ENCODE peak calls at places on chromosomes 4 and X, in ten cellular contexts. W is dorsolateral prefrontal cortex; H is GM06990; M is lower leg skin; S is fibroblast of the aortic adventitia; N is suprapubic skin; X is left lung; G is AG04450; P is CD8-positive, alpha-beta T cell; V is cardiac fibroblast. J is an unnamed sample.

GRCh38 chr4:169996379-169997245 is 29.6 kb downstream of the MFAP3L start:
- DNase-seq in W (no peak), H (no peak), M (no peak), S (no peak), N (no peak), X (no peak), G (no peak), P (no peak), V (no peak), J (no peak)

GRCh38 chrX:152635941-152636340 is 1.8 kb upstream of the GABRQ start:
- DNase-seq in W (no peak), H (no peak), M (peak), S (peak), N (no peak), X (no peak), G (peak), P (no peak), V (peak), J (no peak)

GRCh38 chr4:101730291-101731117 is 60.0 kb upstream of the BANK1 start:
- DNase-seq in W (peak), H (peak), M (peak), S (peak), N (peak), X (peak), G (peak), P (peak), V (peak), J (peak)

GRCh38 chrX:147853701-147854100 is 58.0 kb upstream of the FMR1 start:
- DNase-seq in W (no peak), H (no peak), M (no peak), S (no peak), N (no peak), X (no peak), G (no peak), P (no peak), V (no peak), J (no peak)

GRCh38 chr4:169030575-169030982 is 20.5 kb upstream of the CBR4 start:
- DNase-seq in W (no peak), H (no peak), M (no peak), S (no peak), N (no peak), X (no peak), G (no peak), P (no peak), V (peak), J (no peak)

GRCh38 chrX:50168305-50168704 is 32.5 kb downstream of the AKAP4 start:
- DNase-seq in W (no peak), H (peak), M (no peak), S (no peak), N (no peak), X (no peak), G (no peak), P (no peak), V (peak), J (no peak)

GRCh38 chrX:82757614-82758013 is 750.5 kb upstream of the POU3F4 start:
- DNase-seq in W (no peak), H (no peak), M (no peak), S (no peak), N (no peak), X (no peak), G (no peak), P (no peak), V (peak), J (no peak)

GRCh38 chr4:101175896-101176676 is 171.2 kb downstream of the PPP3CA start:
- DNase-seq in W (no peak), H (no peak), M (no peak), S (no peak), N (no peak), X (no peak), G (no peak), P (no peak), V (no peak), J (no peak)

GRCh38 chrX:128078545-128078944 is 26.3 kb upstream of the ACTRT1 start:
- DNase-seq in W (no peak), H (no peak), M (no peak), S (no peak), N (no peak), X (no peak), G (no peak), P (no peak), V (no peak), J (no peak)

GRCh38 chr4:110417151-110417550 is 58.8 kb upstream of the ENPEP start:
- DNase-seq in W (no peak), H (no peak), M (no peak), S (no peak), N (no peak), X (no peak), G (no peak), P (no peak), V (no peak), J (no peak)

GRCh38 chr4:60757986-60758385 is 442.1 kb upstream of the ADGRL3 start:
- DNase-seq in W (no peak), H (no peak), M (no peak), S (peak), N (no peak), X (no peak), G (no peak), P (no peak), V (peak), J (no peak)

GRCh38 chr4:60759518-60760245 is 440.4 kb upstream of the ADGRL3 start:
- DNase-seq in W (no peak), H (no peak), M (no peak), S (no peak), N (no peak), X (no peak), G (no peak), P (no peak), V (no peak), J (no peak)
- TF ChIP-seq CTCF in W (no peak), H (no peak), M (no peak), S (peak), N (no peak), X (no peak), G (peak), P (no peak), V (peak), J (peak)

GRCh38 chr4:145921231-145921630 is 17.4 kb downstream of the ZNF827 start:
- DNase-seq in W (no peak), H (no peak), M (no peak), S (no peak), N (no peak), X (no peak), G (no peak), P (no peak), V (no peak), J (no peak)

DNA sequence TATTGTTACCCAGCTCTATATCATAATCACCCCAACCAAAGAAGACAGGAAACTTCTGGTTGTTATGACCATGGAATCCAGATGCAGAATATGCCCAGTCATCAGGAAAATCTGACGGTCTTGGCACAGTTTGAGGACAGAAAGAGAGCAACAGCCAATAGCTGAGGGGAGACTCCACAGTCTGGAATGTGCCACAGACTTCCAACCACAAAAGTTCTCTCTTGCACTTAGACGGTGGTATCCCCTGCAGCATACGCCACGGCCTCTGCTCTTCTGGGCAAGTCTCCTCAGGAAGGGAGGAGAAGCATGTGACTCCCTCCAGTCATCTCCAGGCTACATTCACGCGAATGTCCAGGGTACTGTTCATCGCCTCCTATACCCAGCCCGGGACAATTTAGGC is 18.4 kb downstream of the ZNF827 start:
- DNase-seq in W (no peak), H (no peak), M (peak), S (peak), N (no peak), X (no peak), G (peak), P (no peak), V (peak), J (peak)
- H3K4me3 ChIP-seq in W (no peak), H (no peak), M (no peak), S (no peak), N (no peak), X (no peak), G (no peak), P (no peak), V (no peak), J (no peak)

GRCh38 chr4:64713256-64713840 is 304.1 kb upstream of the TECRL start:
- DNase-seq in W (no peak), H (no peak), M (no peak), S (peak), N (no peak), X (no peak), G (no peak), P (no peak), V (peak), J (no peak)
- TF ChIP-seq CTCF in W (peak), H (peak), M (no peak), S (peak), N (no peak), X (peak), G (peak), P (peak), V (peak), J (peak)

GRCh38 chr4:70315928-70316327 is 18.9 kb upstream of the CABS1 start:
- DNase-seq in W (no peak), H (no peak), M (no peak), S (no peak), N (no peak), X (no peak), G (no peak), P (no peak), V (no peak), J (no peak)

GRCh38 chr4:70313736-70314135 is 21.0 kb upstream of the CABS1 start:
- DNase-seq in W (no peak), H (no peak), M (no peak), S (no peak), N (no peak), X (no peak), G (no peak), P (no peak), V (no peak), J (no peak)
- H3K4me3 ChIP-seq in W (no peak), H (no peak), M (no peak), S (no peak), N (no peak), X (no peak), G (no peak), P (no peak), V (no peak), J (no peak)

GRCh38 chrX:15816886-15817285 is 26.6 kb downstream of the ZRSR2 start:
- DNase-seq in W (no peak), H (no peak), M (no peak), S (no peak), N (no peak), X (no peak), G (no peak), P (peak), V (no peak), J (no peak)

GRCh38 chrX:15814811-15815210 is 24.5 kb downstream of the ZRSR2 start:
- DNase-seq in W (no peak), H (no peak), M (no peak), S (no peak), N (no peak), X (no peak), G (no peak), P (no peak), V (no peak), J (no peak)

GRCh38 chrX:15815779-15816452 is 25.6 kb downstream of the ZRSR2 start:
- DNase-seq in W (no peak), H (no peak), M (no peak), S (peak), N (no peak), X (no peak), G (no peak), P (peak), V (peak), J (no peak)

GRCh38 chrX:15820106-15821073 is 30.1 kb downstream of the ZRSR2 start:
- DNase-seq in W (no peak), H (no peak), M (no peak), S (no peak), N (no peak), X (no peak), G (no peak), P (no peak), V (no peak), J (no peak)

DNA sequence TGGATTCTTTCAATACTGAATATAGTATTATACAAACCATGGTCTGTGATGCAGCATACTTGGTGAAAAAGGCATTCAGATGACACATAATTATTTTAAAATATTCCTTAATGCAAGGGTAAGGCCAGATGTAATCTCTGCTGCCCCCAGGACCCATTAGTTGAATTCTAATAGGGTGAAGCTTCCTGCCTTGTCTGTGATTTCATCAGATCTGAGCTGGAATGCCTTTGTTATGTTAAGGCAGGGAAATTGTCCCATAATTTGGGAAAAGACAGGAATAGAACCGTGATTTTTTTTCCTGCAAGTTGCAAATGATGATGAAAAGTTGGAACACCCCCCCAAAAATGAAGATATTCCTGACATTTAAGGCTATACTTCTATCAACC is 26.2 kb downstream of the ZRSR2 start:
- DNase-seq in W (no peak), H (no peak), M (no peak), S (peak), N (no peak), X (no peak), G (no peak), P (no peak), V (no peak), J (no peak)
- TF ChIP-seq CTCF in W (no peak), H (no peak), M (no peak), S (no peak), N (no peak), X (no peak), G (no peak), P (no peak), V (no peak), J (no peak)

J was measured in HFF-Myc.